ENCODE peak calls at places on chromosomes 11 and 22, in ten cellular contexts. One of them, this sample, is unnamed.

GRCh38 chr11:126175261-126175885 is 36.1 kb downstream of the RPUSD4 start:
- DNase-seq in astrocyte of the spinal cord: no peak
- DNase-seq in activated T-cell treated with anti-CD3 and anti-CD28 coated beads, Interleukin-2, amount 50 U/mL, for 4 hours: no peak
- DNase-seq in NCI-H1105: no peak
- DNase-seq in ELF-1: no peak
- DNase-seq in effector CD4-positive, alpha-beta T cell: no peak
- DNase-seq in substantia nigra: no peak
- DNase-seq in aorta: no peak
- DNase-seq in fibroblast of mammary gland: peak; percentile 54
- DNase-seq in T-helper 2 cell: no peak
- DNase-seq in this sample: no peak

GRCh38 chr11:72067266-72067665 is 13.1 kb downstream of the NUMA1 start:
- DNase-seq in T-helper 2 cell: no peak
- DNase-seq in aorta: no peak
- DNase-seq in activated T-cell treated with anti-CD3 and anti-CD28 coated beads, Interleukin-2, amount 50 U/mL, for 4 hours: no peak
- DNase-seq in astrocyte of the spinal cord: no peak
- DNase-seq in NCI-H1105: no peak
- DNase-seq in ELF-1: no peak
- DNase-seq in substantia nigra: no peak
- DNase-seq in fibroblast of mammary gland: no peak
- DNase-seq in effector CD4-positive, alpha-beta T cell: no peak
- DNase-seq in this sample: no peak

GRCh38 chr11:118870396-118871343 is 13.0 kb upstream of the CXCR5 start:
- DNase-seq in aorta: no peak
- DNase-seq in T-helper 2 cell: no peak
- DNase-seq in ELF-1: peak; percentile 59
- DNase-seq in NCI-H1105: no peak
- DNase-seq in astrocyte of the spinal cord: no peak
- DNase-seq in activated T-cell treated with anti-CD3 and anti-CD28 coated beads, Interleukin-2, amount 50 U/mL, for 4 hours: no peak
- DNase-seq in effector CD4-positive, alpha-beta T cell: no peak
- DNase-seq in fibroblast of mammary gland: peak; percentile 24
- DNase-seq in substantia nigra: peak; percentile 74
- DNase-seq in this sample: peak; percentile 69

GRCh38 chr22:26068571-26068970 is 100.7 kb upstream of the SEZ6L start:
- DNase-seq in NCI-H1105: no peak
- DNase-seq in T-helper 2 cell: no peak
- DNase-seq in astrocyte of the spinal cord: no peak
- DNase-seq in substantia nigra: no peak
- DNase-seq in aorta: no peak
- DNase-seq in ELF-1: peak; percentile 66
- DNase-seq in effector CD4-positive, alpha-beta T cell: no peak
- DNase-seq in fibroblast of mammary gland: no peak
- DNase-seq in activated T-cell treated with anti-CD3 and anti-CD28 coated beads, Interleukin-2, amount 50 U/mL, for 4 hours: no peak
- DNase-seq in this sample: peak; percentile 75

GRCh38 chr11:64843971-64844329 is 503 bp downstream of the CDC42BPG start:
- DNase-seq in astrocyte of the spinal cord: no peak
- DNase-seq in activated T-cell treated with anti-CD3 and anti-CD28 coated beads, Interleukin-2, amount 50 U/mL, for 4 hours: no peak
- DNase-seq in aorta: no peak
- DNase-seq in NCI-H1105: no peak
- DNase-seq in T-helper 2 cell: no peak
- DNase-seq in effector CD4-positive, alpha-beta T cell: no peak
- DNase-seq in ELF-1: no peak
- DNase-seq in fibroblast of mammary gland: no peak
- DNase-seq in substantia nigra: no peak
- DNase-seq in this sample: peak; percentile 69

GRCh38 chr11:117144477-117145392 is 648 bp downstream of the PAFAH1B2 start:
- DNase-seq in effector CD4-positive, alpha-beta T cell: peak; percentile 17
- DNase-seq in astrocyte of the spinal cord: peak; percentile 65
- DNase-seq in activated T-cell treated with anti-CD3 and anti-CD28 coated beads, Interleukin-2, amount 50 U/mL, for 4 hours: no peak
- DNase-seq in T-helper 2 cell: peak; percentile 10
- DNase-seq in substantia nigra: no peak
- DNase-seq in fibroblast of mammary gland: peak; percentile 73
- DNase-seq in NCI-H1105: peak; percentile 46
- DNase-seq in ELF-1: peak; percentile 71
- DNase-seq in aorta: peak; percentile 79
- DNase-seq in this sample: peak; percentile 78

GRCh38 chr11:69982675-69983570 is 95.2 kb upstream of the ANO1 start:
- DNase-seq in T-helper 2 cell: no peak
- DNase-seq in ELF-1: peak; percentile 64
- DNase-seq in NCI-H1105: no peak
- DNase-seq in activated T-cell treated with anti-CD3 and anti-CD28 coated beads, Interleukin-2, amount 50 U/mL, for 4 hours: no peak
- DNase-seq in effector CD4-positive, alpha-beta T cell: no peak
- DNase-seq in substantia nigra: no peak
- DNase-seq in aorta: no peak
- DNase-seq in fibroblast of mammary gland: no peak
- DNase-seq in astrocyte of the spinal cord: no peak
- DNase-seq in this sample: peak; percentile 57

GRCh38 chr22:47593291-47593690 is 830.8 kb downstream of the TBC1D22A start:
- DNase-seq in fibroblast of mammary gland: no peak
- DNase-seq in effector CD4-positive, alpha-beta T cell: no peak
- DNase-seq in NCI-H1105: no peak
- DNase-seq in activated T-cell treated with anti-CD3 and anti-CD28 coated beads, Interleukin-2, amount 50 U/mL, for 4 hours: no peak
- DNase-seq in aorta: no peak
- DNase-seq in T-helper 2 cell: no peak
- DNase-seq in astrocyte of the spinal cord: no peak
- DNase-seq in substantia nigra: no peak
- DNase-seq in ELF-1: no peak
- DNase-seq in this sample: peak; percentile 24

GRCh38 chr22:32712644-32713355 is 88.7 kb upstream of the TIMP3 start:
- DNase-seq in substantia nigra: no peak
- DNase-seq in activated T-cell treated with anti-CD3 and anti-CD28 coated beads, Interleukin-2, amount 50 U/mL, for 4 hours: no peak
- DNase-seq in NCI-H1105: no peak
- DNase-seq in ELF-1: no peak
- DNase-seq in aorta: no peak
- DNase-seq in T-helper 2 cell: no peak
- DNase-seq in astrocyte of the spinal cord: no peak
- DNase-seq in effector CD4-positive, alpha-beta T cell: no peak
- DNase-seq in fibroblast of mammary gland: peak; percentile 34
- DNase-seq in this sample: no peak

GRCh38 chr11:11845551-11845950 is 3.8 kb downstream of the USP47 start:
- DNase-seq in NCI-H1105: no peak
- DNase-seq in substantia nigra: no peak
- DNase-seq in effector CD4-positive, alpha-beta T cell: no peak
- DNase-seq in T-helper 2 cell: no peak
- DNase-seq in fibroblast of mammary gland: peak; percentile 55
- DNase-seq in aorta: no peak
- DNase-seq in ELF-1: no peak
- DNase-seq in activated T-cell treated with anti-CD3 and anti-CD28 coated beads, Interleukin-2, amount 50 U/mL, for 4 hours: no peak
- DNase-seq in astrocyte of the spinal cord: no peak
- DNase-seq in this sample: no peak

GRCh38 chr11:84543367-84544159 is 1083.6 kb downstream of the DLG2 start:
- DNase-seq in effector CD4-positive, alpha-beta T cell: no peak
- DNase-seq in T-helper 2 cell: no peak
- DNase-seq in NCI-H1105: no peak
- DNase-seq in fibroblast of mammary gland: no peak
- DNase-seq in activated T-cell treated with anti-CD3 and anti-CD28 coated beads, Interleukin-2, amount 50 U/mL, for 4 hours: no peak
- DNase-seq in aorta: no peak
- DNase-seq in substantia nigra: no peak
- DNase-seq in ELF-1: peak; percentile 35
- DNase-seq in astrocyte of the spinal cord: no peak
- DNase-seq in this sample: peak; percentile 90

GRCh38 chr11:72720806-72721205 is 31.4 kb downstream of the ARAP1 start:
- DNase-seq in activated T-cell treated with anti-CD3 and anti-CD28 coated beads, Interleukin-2, amount 50 U/mL, for 4 hours: no peak
- DNase-seq in effector CD4-positive, alpha-beta T cell: no peak
- DNase-seq in T-helper 2 cell: no peak
- DNase-seq in aorta: no peak
- DNase-seq in substantia nigra: no peak
- DNase-seq in fibroblast of mammary gland: no peak
- DNase-seq in astrocyte of the spinal cord: no peak
- DNase-seq in NCI-H1105: no peak
- DNase-seq in ELF-1: no peak
- DNase-seq in this sample: no peak

GRCh38 chr11:2887526-2888195 is 2.1 kb upstream of the CDKN1C start:
- DNase-seq in effector CD4-positive, alpha-beta T cell: no peak
- DNase-seq in substantia nigra: no peak
- DNase-seq in ELF-1: no peak
- DNase-seq in astrocyte of the spinal cord: no peak
- DNase-seq in T-helper 2 cell: no peak
- DNase-seq in aorta: no peak
- DNase-seq in activated T-cell treated with anti-CD3 and anti-CD28 coated beads, Interleukin-2, amount 50 U/mL, for 4 hours: no peak
- DNase-seq in NCI-H1105: no peak
- DNase-seq in fibroblast of mammary gland: no peak
- DNase-seq in this sample: no peak

GRCh38 chr11:1531961-1532586 is 40.0 kb downstream of the DUSP8 start:
- DNase-seq in NCI-H1105: no peak
- DNase-seq in effector CD4-positive, alpha-beta T cell: no peak
- DNase-seq in fibroblast of mammary gland: peak; percentile 79
- DNase-seq in ELF-1: no peak
- DNase-seq in astrocyte of the spinal cord: peak; percentile 43
- DNase-seq in T-helper 2 cell: no peak
- DNase-seq in substantia nigra: peak; percentile 39
- DNase-seq in aorta: peak; percentile 88
- DNase-seq in activated T-cell treated with anti-CD3 and anti-CD28 coated beads, Interleukin-2, amount 50 U/mL, for 4 hours: no peak
- DNase-seq in this sample: no peak

GRCh38 chr11:76152741-76153608 is 53.3 kb downstream of the WNT11 start:
- DNase-seq in T-helper 2 cell: no peak
- DNase-seq in ELF-1: peak; percentile 74
- DNase-seq in activated T-cell treated with anti-CD3 and anti-CD28 coated beads, Interleukin-2, amount 50 U/mL, for 4 hours: no peak
- DNase-seq in substantia nigra: no peak
- DNase-seq in astrocyte of the spinal cord: no peak
- DNase-seq in NCI-H1105: no peak
- DNase-seq in fibroblast of mammary gland: no peak
- DNase-seq in effector CD4-positive, alpha-beta T cell: no peak
- DNase-seq in aorta: no peak
- DNase-seq in this sample: peak; percentile 63

GRCh38 chr22:35985361-35985760 is 43.3 kb downstream of the RBFOX2 start:
- DNase-seq in astrocyte of the spinal cord: no peak
- DNase-seq in NCI-H1105: no peak
- DNase-seq in substantia nigra: no peak
- DNase-seq in activated T-cell treated with anti-CD3 and anti-CD28 coated beads, Interleukin-2, amount 50 U/mL, for 4 hours: no peak
- DNase-seq in aorta: no peak
- DNase-seq in fibroblast of mammary gland: no peak
- DNase-seq in ELF-1: no peak
- DNase-seq in T-helper 2 cell: no peak
- DNase-seq in effector CD4-positive, alpha-beta T cell: no peak
- DNase-seq in this sample: no peak